ENCODE peak calls at places on chromosomes 7 and 10, in six cellular contexts. E is activated T-helper 9 cell treated with anti-CD3 and anti-CD28 coated beads, Interleukin-2, amount 50 U/mL, for 16 hours; T is amniotic stem cell; X is iris pigment epithelial cell; I is NCI-H1105 treated with DMSO at 0.1 percent for 48 hours; N is left colon. O is an unnamed sample.
A peak's percentile ranks its signal among the peaks of the same experiment; 100 is the strongest.

GRCh38 chr10:4088354-4089066 is 303.5 kb upstream of the KLF6 start:
- DNase-seq in E (no peak), N (no peak), I (no peak), T (no peak), X (no peak), O (no peak)

GRCh38 chr7:6530626-6531491 is 20.4 kb downstream of the GRID2IP start:
- DNase-seq in E (peak; percentile 29), N (no peak), T (no peak), X (no peak), I (peak; percentile 17), O (no peak)

GRCh38 chr7:122543891-122544290 is 155.0 kb downstream of the RNF133 start:
- DNase-seq in I (no peak), N (no peak), X (peak; percentile 9), T (no peak), E (no peak), O (no peak)

GRCh38 chr10:103053659-103054581 is 135.8 kb downstream of the CNNM2 start:
- DNase-seq in I (no peak), T (peak; percentile 65), X (peak; percentile 90), E (peak; percentile 10), N (peak; percentile 54), O (peak; percentile 54)

GRCh38 chr7:100545636-100546128 is 6.7 kb downstream of the AGFG2 start:
- DNase-seq in I (no peak), T (peak; percentile 66), E (peak; percentile 35), X (peak; percentile 95), N (peak; percentile 74), O (peak; percentile 86)

GRCh38 chr10:24254180-24254579 is 45.2 kb downstream of the KIAA1217 start:
- DNase-seq in T (no peak), N (no peak), I (no peak), E (no peak), X (peak; percentile 56), O (peak; percentile 10)

GRCh38 chr7:20785211-20786048 is 1.3 kb downstream of the SP8 start:
- DNase-seq in X (no peak), T (no peak), N (no peak), I (peak; percentile 50), E (no peak), O (no peak)

GRCh38 chr7:56007167-56007652 is 42.8 kb downstream of the NIPSNAP2 start:
- DNase-seq in I (no peak), N (no peak), T (no peak), X (peak; percentile 33), E (no peak), O (peak; percentile 15)

GRCh38 chr10:2798340-2798739 is 269.0 kb upstream of the PFKP start:
- DNase-seq in E (no peak), X (no peak), N (no peak), T (no peak), I (peak; percentile 20), O (no peak)

GRCh38 chr10:3010819-3011422 is 56.4 kb upstream of the PFKP start:
- DNase-seq in N (no peak), X (no peak), T (no peak), E (no peak), I (no peak), O (no peak)

GRCh38 chr10:45418859-45419672 is 45.0 kb downstream of the ALOX5 start:
- DNase-seq in E (peak; percentile 37), N (peak; percentile 72), X (peak; percentile 36), T (no peak), I (no peak), O (peak; percentile 29)

GRCh38 chr10:58952162-58952561 is 224.3 kb upstream of the PHYHIPL start:
- DNase-seq in T (no peak), N (no peak), E (no peak), I (no peak), X (no peak), O (peak; percentile 31)

GRCh38 chr7:45921699-45922519 is 837 bp upstream of the IGFBP3 start:
- DNase-seq in E (no peak), X (peak; percentile 81), T (peak; percentile 50), I (peak; percentile 73), N (no peak), O (peak; percentile 65)

GRCh38 chr7:69025249-69025648 is 573.0 kb upstream of the AUTS2 start:
- DNase-seq in N (no peak), E (no peak), I (no peak), T (no peak), X (no peak), O (no peak)

GRCh38 chr10:24428410-24428782 is 219.5 kb downstream of the KIAA1217 start:
- DNase-seq in I (no peak), E (no peak), X (peak; percentile 87), T (no peak), N (no peak), O (peak; percentile 60)

GRCh38 chr10:21022821-21023220 is 125.7 kb upstream of the NEBL start:
- DNase-seq in E (no peak), T (no peak), I (no peak), X (peak; percentile 65), N (no peak), O (no peak)

GRCh38 chr10:34789993-34790506 is 25.0 kb downstream of the PARD3 start:
- DNase-seq in T (no peak), N (peak; percentile 43), X (no peak), I (no peak), E (no peak), O (no peak)

GRCh38 chr7:120272261-120272895 is 597 bp upstream of the KCND2 start:
- DNase-seq in X (peak; percentile 55), T (no peak), E (no peak), I (peak; percentile 87), N (no peak), O (peak; percentile 18)

GRCh38 chr7:140697447-140698143 is 1.1 kb downstream of the NDUFB2 start:
- DNase-seq in E (no peak), I (no peak), X (peak; percentile 54), T (no peak), N (no peak), O (peak; percentile 47)

GRCh38 chr10:117214401-117214800 is 17.1 kb downstream of the KCNK18 start:
- DNase-seq in E (no peak), X (peak; percentile 58), T (no peak), I (no peak), N (no peak), O (peak; percentile 12)

GRCh38 chr10:109895095-109895818 is 28.1 kb downstream of the XPNPEP1 start:
- DNase-seq in I (no peak), E (no peak), N (no peak), X (peak; percentile 65), T (no peak), O (peak; percentile 48)

GRCh38 chr7:38903057-38903456 is 5.9 kb downstream of the VPS41 start:
- DNase-seq in E (no peak), I (no peak), X (no peak), T (no peak), N (no peak), O (no peak)

GRCh38 chr10:78367012-78367411 is 333.3 kb downstream of the RPS24 start:
- DNase-seq in X (no peak), N (no peak), E (no peak), I (no peak), T (no peak), O (no peak)

GRCh38 chr10:86253171-86254072 is 113.2 kb downstream of the GRID1 start:
- DNase-seq in T (no peak), N (peak; percentile 17), I (peak; percentile 3), X (no peak), E (no peak), O (no peak)

GRCh38 chr10:100970076-100970913 is 991 bp downstream of the SEMA4G start:
- DNase-seq in N (peak; percentile 90), I (peak; percentile 6), E (no peak), T (no peak), X (no peak), O (no peak)

O was measured in foreskin fibroblast.